ENCODE peak calls at places on chromosomes 7 and 10, in five cellular contexts. F is HCT116; U is CD8-positive, alpha-beta T cell; W is fibroblast of lung; O is spleen. Y is an unnamed sample.

GRCh38 chr7:32116436-32116835 is 46.2 kb upstream of the PDE1C start:
- DNase-seq in F (no peak), U (no peak), W (no peak), O (no peak), Y (no peak)

GRCh38 chr7:79820387-79820786 is 314.2 kb upstream of the GNAI1 start:
- DNase-seq in F (no peak), U (no peak), W (peak; percentile 92), O (no peak), Y (no peak)

GRCh38 chr10:117514971-117515370 is 27.6 kb upstream of the EMX2 start:
- DNase-seq in F (no peak), U (no peak), W (no peak), O (no peak), Y (no peak)

GRCh38 chr10:57249615-57250281 is 888.7 kb upstream of the ZWINT start:
- DNase-seq in F (no peak), U (no peak), W (no peak), O (peak; percentile 74), Y (no peak)

GRCh38 chr10:22379059-22379458 is 33.8 kb downstream of the SPAG6 start:
- DNase-seq in F (no peak), U (no peak), W (no peak), O (no peak), Y (no peak)

GRCh38 chr10:84293574-84294016 is 34.8 kb upstream of the CCSER2 start:
- DNase-seq in F (no peak), U (no peak), W (no peak), O (no peak), Y (no peak)

GRCh38 chr7:132666076-132666775 is 90.0 kb upstream of the PLXNA4 start:
- DNase-seq in F (no peak), U (no peak), W (peak; percentile 8), O (no peak), Y (no peak)

GRCh38 chr7:102425639-102426267 is 7.6 kb upstream of the ORAI2 start:
- DNase-seq in F (no peak), U (peak; percentile 75), W (no peak), O (peak; percentile 98), Y (peak; percentile 85)

GRCh38 chr10:32957341-32958084 is 517 bp downstream of the ITGB1 start:
- DNase-seq in F (no peak), U (no peak), W (no peak), O (peak; percentile 92), Y (no peak)

GRCh38 chr10:16518822-16519221 is 2.9 kb downstream of the C1QL3 start:
- DNase-seq in F (no peak), U (no peak), W (peak; percentile 13), O (no peak), Y (no peak)

GRCh38 chr7:121938429-121938996 is 65.6 kb downstream of the PTPRZ1 start:
- DNase-seq in F (no peak), U (no peak), W (no peak), O (no peak), Y (no peak)

DNA sequence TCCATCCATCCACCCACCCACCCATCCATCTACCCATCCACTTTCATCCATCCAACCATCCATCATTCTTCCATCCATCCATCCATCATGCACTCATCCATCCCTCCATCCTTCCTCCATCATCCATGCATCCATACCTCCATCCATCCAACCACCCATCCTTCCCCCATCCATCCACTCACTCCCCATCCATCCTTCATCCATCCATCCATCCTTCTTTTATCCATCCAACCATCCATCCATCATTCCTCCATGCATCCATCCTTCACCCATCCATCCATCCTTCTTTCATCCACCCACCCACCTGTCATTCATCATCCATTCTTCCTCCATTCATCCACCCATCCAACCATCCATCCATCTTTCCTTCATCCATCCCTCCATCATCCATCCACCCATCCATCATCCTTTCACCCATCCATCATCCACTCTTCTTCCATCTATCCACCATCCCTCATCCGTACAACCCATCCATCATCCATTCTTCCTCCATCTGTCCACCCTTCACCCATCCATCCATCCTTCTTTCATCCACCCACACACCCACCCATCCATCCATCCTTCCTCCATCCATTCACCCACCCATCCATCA is 428.2 kb downstream of the DNAJB6 start:
- DNase-seq in F (no peak), U (no peak), W (no peak), O (no peak), Y (no peak)
- H3K9me3 ChIP-seq in F (no peaks in the 10 kb centered on the region), U (no peaks in the 10 kb centered on the region), W (no peaks in the 10 kb centered on the region), O (peaks cover 14% of the 10 kb centered on the region), Y (no peaks in the 10 kb centered on the region)

DNA sequence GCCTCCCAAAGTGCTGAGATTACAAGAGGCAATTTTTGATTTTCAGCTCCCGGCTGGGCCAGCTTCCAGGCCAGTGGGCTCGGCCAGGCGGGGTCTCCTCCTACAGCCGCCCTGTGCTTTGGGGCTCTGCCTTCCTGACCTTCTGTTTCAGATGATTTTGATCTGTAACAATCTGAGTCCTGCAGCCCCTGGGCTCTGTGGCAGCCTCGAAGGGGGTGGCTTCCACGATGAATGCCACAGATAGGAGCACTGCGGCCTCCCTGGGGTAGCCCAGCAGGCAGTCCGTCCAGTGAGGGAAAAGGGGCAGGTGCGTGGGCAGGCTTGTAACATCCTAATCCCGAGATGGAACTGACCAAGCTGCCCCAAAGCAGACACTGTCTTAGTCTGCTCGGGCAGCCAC is 177.5 kb downstream of the DNAJB6 start:
- DNase-seq in F (no peak), U (no peak), W (no peak), O (no peak), Y (no peak)
- H3K9me3 ChIP-seq in F (no peaks in the 10 kb centered on the region), U (no peaks in the 10 kb centered on the region), W (no peaks in the 10 kb centered on the region), O (peaks cover 5% of the 10 kb centered on the region), Y (no peaks in the 10 kb centered on the region)

GRCh38 chr7:158194365-158194900 is 393.2 kb downstream of the PTPRN2 start:
- DNase-seq in F (no peak), U (no peak), W (no peak), O (peak; percentile 42), Y (no peak)
- H3K9me3 ChIP-seq in F (no peaks in the 10 kb centered on the region), U (no peaks in the 10 kb centered on the region), W (no peaks in the 10 kb centered on the region), O (peaks cover 59% of the 10 kb centered on the region), Y (no peaks in the 10 kb centered on the region)

GRCh38 chr10:130372866-130373265 is 236.7 kb downstream of the GLRX3 start:
- DNase-seq in F (no peak), U (no peak), W (no peak), O (no peak), Y (no peak)
- H3K9me3 ChIP-seq in F (no peaks in the 10 kb centered on the region), U (no peaks in the 10 kb centered on the region), W (no peaks in the 10 kb centered on the region), O (peaks cover 8% of the 10 kb centered on the region), Y (no peaks in the 10 kb centered on the region)

GRCh38 chr7:24912874-24913514 is 67.0 kb downstream of the OSBPL3 start:
- DNase-seq in F (no peak), U (no peak), W (no peak), O (no peak), Y (no peak)

GRCh38 chr7:24908757-24909156 is 71.2 kb downstream of the OSBPL3 start:
- DNase-seq in F (no peak), U (no peak), W (no peak), O (no peak), Y (no peak)

GRCh38 chr7:24912424-24912823 is 67.6 kb downstream of the OSBPL3 start:
- DNase-seq in F (no peak), U (no peak), W (no peak), O (no peak), Y (no peak)

GRCh38 chr7:24910551-24911212 is 69.3 kb downstream of the OSBPL3 start:
- DNase-seq in F (no peak), U (no peak), W (no peak), O (no peak), Y (no peak)

GRCh38 chr7:24911213-24911603 is 68.8 kb downstream of the OSBPL3 start:
- DNase-seq in F (no peak), U (no peak), W (no peak), O (no peak), Y (no peak)
- H3K9me3 ChIP-seq in F (no peaks in the 10 kb centered on the region), U (no peaks in the 10 kb centered on the region), W (no peaks in the 10 kb centered on the region), O (no peaks in the 10 kb centered on the region), Y (no peaks in the 10 kb centered on the region)